ENCODE peak calls at places on chromosomes 2 and 18, in five cellular contexts. A is fibroblast of lung, O is pancreas, Y is sigmoid colon, P is left ventricle myocardium inferior. D is an unnamed sample. For H3K4me1, the result is how much of the 10 kb centered on the place peaks cover.

GRCh38 chr18:5961097-5961827 is 65.9 kb upstream of the TMEM200C start:
- DNase-seq in A (no peak), O (no peak), Y (no peak), P (no peak), D (no peak)

GRCh38 chr2:233831011-233831721 is 23.2 kb downstream of the HJURP start:
- DNase-seq in A (no peak), O (no peak), Y (peak), P (no peak), D (no peak)

GRCh38 chr2:201369762-201370161 is 12.6 kb upstream of the FLACC1 start:
- DNase-seq in A (no peak), O (no peak), Y (no peak), P (no peak), D (no peak)

GRCh38 chr2:173290046-173290445 is 64.6 kb upstream of the CDCA7 start:
- DNase-seq in A (no peak), O (no peak), Y (no peak), P (no peak), D (no peak)

GRCh38 chr2:231392431-231393148 is 2.9 kb upstream of the B3GNT7 start:
- DNase-seq in A (no peak), O (no peak), Y (no peak), P (no peak), D (no peak)

GRCh38 chr2:214946949-214947348 is 137.5 kb upstream of the BARD1 start:
- DNase-seq in A (no peak), O (no peak), Y (no peak), P (no peak), D (no peak)

GRCh38 chr2:226959418-226959817 is 123.6 kb downstream of the RHBDD1 start:
- DNase-seq in A (no peak), O (no peak), Y (no peak), P (no peak), D (no peak)

GRCh38 chr2:219724628-219725027 is 97.2 kb downstream of the SLC4A3 start:
- DNase-seq in A (peak), O (no peak), Y (no peak), P (no peak), D (no peak)

GRCh38 chr2:174259981-174260380 is 11.6 kb upstream of the OLA1 start:
- DNase-seq in A (peak), O (no peak), Y (no peak), P (no peak), D (no peak)

GRCh38 chr2:165251361-165251760 is 12.1 kb downstream of the SCN2A start:
- DNase-seq in A (no peak), O (no peak), Y (no peak), P (no peak), D (no peak)

GRCh38 chr2:203909192-203909945 is 27.2 kb upstream of the ICOS start:
- DNase-seq in A (peak), O (peak), Y (no peak), P (no peak), D (peak)

GRCh38 chr2:96264656-96265348 is 995 bp downstream of the TMEM127 start:
- DNase-seq in A (peak), O (peak), Y (peak), P (no peak), D (peak)

GRCh38 chr18:6948656-6949055 is 168.9 kb downstream of the LAMA1 start:
- DNase-seq in A (no peak), O (no peak), Y (no peak), P (no peak), D (no peak)

GRCh38 chr2:2828774-2829368 is 497.8 kb upstream of the MYT1L start:
- DNase-seq in A (no peak), O (no peak), Y (no peak), P (no peak), D (no peak)

GRCh38 chr18:11667578-11667977 is 21.5 kb upstream of the GNAL start:
- DNase-seq in A (no peak), O (no peak), Y (no peak), P (no peak), D (no peak)

GRCh38 chr18:70781860-70782453 is 493.1 kb downstream of the SOCS6 start:
- DNase-seq in A (peak), O (peak), Y (no peak), P (peak), D (peak)

GRCh38 chr2:97745474-97746172 is 32.2 kb downstream of the ZAP70 start:
- DNase-seq in A (no peak), O (no peak), Y (no peak), P (peak), D (no peak)

GRCh38 chr18:5543854-5544389 is at the start of gene EPB41L3:
- DNase-seq in A (peak), O (no peak), Y (peak), P (peak), D (peak)

GRCh38 chr18:25284278-25284677 is 67.7 kb downstream of the ZNF521 start:
- DNase-seq in A (no peak), O (no peak), Y (no peak), P (no peak), D (no peak)
- H3K4me3 ChIP-seq in A (no peak), O (no peak), Y (no peak), P (peak), D (no peak)

GRCh38 chr2:177239053-177239452 is 25.5 kb downstream of the NFE2L2 start:
- DNase-seq in A (no peak), O (no peak), Y (no peak), P (no peak), D (no peak)

GRCh38 chr2:177232098-177232704 is 19.6 kb downstream of the HNRNPA3 start:
- DNase-seq in A (no peak), O (no peak), Y (no peak), P (no peak), D (no peak)

GRCh38 chr2:177237932-177238331 is 25.3 kb downstream of the HNRNPA3 start:
- DNase-seq in A (no peak), O (no peak), Y (no peak), P (no peak), D (no peak)

GRCh38 chr2:177234267-177234666 is 21.7 kb downstream of the HNRNPA3 start:
- DNase-seq in A (no peak), O (no peak), Y (no peak), P (no peak), D (no peak)

GRCh38 chr2:177235855-177236437 is 23.4 kb downstream of the HNRNPA3 start:
- DNase-seq in A (no peak), O (no peak), Y (no peak), P (no peak), D (no peak)
- H3K4me1 ChIP-seq in A (under half), O (under half), Y (half or more), P (half or more), D (under half)

GRCh38 chr2:66580343-66580954 is 145.5 kb downstream of the MEIS1 start:
- DNase-seq in A (peak), O (no peak), Y (no peak), P (no peak), D (no peak)

GRCh38 chr2:66582364-66582974 is 147.5 kb downstream of the MEIS1 start:
- DNase-seq in A (peak), O (no peak), Y (peak), P (no peak), D (no peak)

GRCh38 chr2:66582975-66583842 is 148.3 kb downstream of the MEIS1 start:
- DNase-seq in A (peak), O (peak), Y (peak), P (no peak), D (no peak)

GRCh38 chr2:66579494-66579893 is 144.6 kb downstream of the MEIS1 start:
- DNase-seq in A (peak), O (no peak), Y (no peak), P (no peak), D (no peak)

GRCh38 chr2:66581461-66582363 is 146.8 kb downstream of the MEIS1 start:
- DNase-seq in A (peak), O (peak), Y (peak), P (no peak), D (no peak)
- H3K4me3 ChIP-seq in A (peak), O (peak), Y (peak), P (no peak), D (no peak)

DNA sequence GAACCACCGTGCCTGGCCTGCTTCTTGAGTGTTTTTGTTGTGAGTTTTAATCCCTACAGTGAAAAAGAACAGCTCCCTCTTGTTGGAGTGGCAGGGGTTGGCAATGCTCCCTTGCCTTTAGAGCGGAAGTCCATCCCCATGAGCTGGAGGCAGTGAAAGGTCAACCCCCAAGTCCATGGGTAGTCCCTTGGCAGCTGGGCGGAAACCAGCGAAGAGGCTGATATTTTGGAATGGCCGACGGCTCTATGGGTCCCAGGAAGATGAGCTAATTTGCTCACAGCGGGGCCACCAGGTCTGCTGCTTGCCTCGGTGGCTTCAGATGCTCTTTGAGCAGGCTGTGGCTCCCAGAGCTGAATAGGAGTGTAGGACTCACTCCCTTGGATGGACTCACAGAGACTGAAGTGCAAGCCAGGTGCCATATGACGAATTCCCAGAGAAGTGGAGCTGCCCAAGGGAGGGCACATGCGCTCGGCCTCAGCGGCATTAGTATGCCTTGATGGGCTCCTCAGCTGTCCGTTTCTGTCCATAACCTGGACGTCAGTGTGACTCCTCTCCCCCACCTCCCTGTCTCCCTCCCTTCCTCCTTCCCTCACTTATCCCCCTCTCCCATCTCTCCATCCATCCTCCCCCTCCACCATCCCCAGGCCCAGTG is 25.4 kb upstream of the RHOB start:
- DNase-seq in A (no peak), O (peak), Y (no peak), P (no peak), D (no peak)
- H3K4me1 ChIP-seq in A (half or more), O (under half), Y (half or more), P (half or more), D (under half)

GRCh38 chr2:240255165-240255491 is 114.7 kb upstream of the OTOS start:
- DNase-seq in A (no peak), O (no peak), Y (no peak), P (no peak), D (no peak)
- H3K4me3 ChIP-seq in A (no peak), O (no peak), Y (no peak), P (peak), D (no peak)

DNA sequence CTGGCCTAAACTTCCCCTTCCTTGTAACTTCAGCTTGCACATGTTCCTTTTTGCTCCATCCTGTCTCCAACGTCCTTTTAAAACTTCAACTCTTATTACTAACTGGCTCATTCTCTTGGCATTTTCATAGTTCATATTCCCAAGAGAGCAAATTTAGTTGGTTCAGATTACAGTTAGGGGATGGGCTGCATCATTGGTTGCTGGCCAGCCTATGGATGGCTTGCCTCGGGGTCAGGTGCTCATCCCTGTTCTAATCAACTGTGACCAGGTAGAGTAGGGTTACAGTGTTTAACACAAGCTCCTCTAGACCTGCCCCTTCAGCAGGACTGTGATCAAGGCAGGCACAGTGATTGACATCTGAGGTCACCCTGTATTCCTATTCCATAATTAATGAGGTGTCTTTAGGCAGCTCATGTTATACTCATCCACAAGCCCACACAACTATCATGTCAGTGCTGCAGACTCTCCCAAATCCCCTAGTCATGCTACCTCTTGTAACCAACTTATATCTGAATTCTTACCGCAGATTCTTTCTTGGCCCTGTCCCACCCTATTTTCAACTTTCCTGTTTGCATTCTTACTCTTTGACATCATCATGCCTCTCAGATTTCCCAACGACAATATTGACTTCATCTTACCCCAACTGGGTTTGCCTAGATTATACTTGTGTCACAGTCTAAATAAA is 293.3 kb downstream of the MTX2 start:
- DNase-seq in A (peak), O (no peak), Y (no peak), P (no peak), D (no peak)
- H3K4me1 ChIP-seq in A (under half), O (under half), Y (under half), P (under half), D (under half)

DNA sequence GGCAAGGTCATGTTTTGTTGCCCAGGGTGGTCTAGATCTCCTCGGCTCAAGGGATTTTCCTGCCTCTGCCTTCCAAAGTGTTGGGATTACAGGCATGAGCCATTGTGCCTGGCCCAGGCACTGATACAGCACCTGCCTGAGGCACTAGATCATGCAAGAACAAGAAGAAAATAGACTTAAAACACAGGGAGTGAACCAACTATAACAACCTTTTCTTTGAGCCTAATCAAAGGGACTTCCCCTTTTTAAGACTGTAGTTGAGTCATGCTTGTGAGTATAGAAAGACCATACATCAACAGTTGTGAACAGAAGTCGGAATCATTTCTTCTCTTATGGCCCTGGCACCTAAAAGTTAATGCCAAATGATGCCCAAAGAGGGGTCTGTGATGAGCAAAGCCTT is 47.9 kb upstream of the MAPRE2 start:
- DNase-seq in A (no peak), O (no peak), Y (no peak), P (no peak), D (no peak)
- H3K4me3 ChIP-seq in A (no peak), O (no peak), Y (no peak), P (no peak), D (no peak)

DNA sequence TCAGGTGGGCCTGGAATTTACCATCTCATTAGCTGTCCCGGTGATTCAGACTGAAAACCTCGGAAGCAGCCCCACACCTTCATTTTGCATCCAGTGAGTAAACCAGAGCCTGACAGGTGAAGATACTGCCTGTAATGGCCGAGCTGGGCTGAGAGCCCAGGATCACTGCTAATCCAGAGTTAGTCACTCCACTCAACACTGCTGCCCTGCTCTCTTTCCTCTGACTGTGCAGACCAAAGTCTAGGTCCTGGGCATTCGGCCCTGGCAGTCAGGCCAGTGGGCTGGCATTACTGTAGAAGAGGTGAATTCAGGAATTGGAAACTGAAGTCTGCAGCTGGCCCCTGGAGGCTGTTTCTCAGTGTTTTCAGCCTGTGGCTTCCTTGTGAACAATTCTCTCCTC is 44.3 kb downstream of the TMEM17 start:
- DNase-seq in A (no peak), O (peak), Y (no peak), P (no peak), D (no peak)
- H3K4me1 ChIP-seq in A (under half), O (under half), Y (under half), P (under half), D (under half)